ENCODE peak calls at places on chromosomes 3 and 15, in four cellular contexts. One of them, this sample, is unnamed.

GRCh38 chr3:64248247-64248646 is 23.0 kb upstream of the PRICKLE2 start:
- DNase-seq in cardiac muscle cell: no peak
- DNase-seq in GM20000: no peak
- DNase-seq in stomach: no peak
- DNase-seq in this sample: no peak

GRCh38 chr15:89332446-89332845 is 2.2 kb downstream of the POLG start:
- DNase-seq in GM20000: peak
- DNase-seq in stomach: no peak
- DNase-seq in cardiac muscle cell: peak
- DNase-seq in this sample: no peak

GRCh38 chr15:63339836-63340235 is 41.8 kb downstream of the CA12 start:
- DNase-seq in cardiac muscle cell: no peak
- DNase-seq in stomach: no peak
- DNase-seq in GM20000: no peak
- DNase-seq in this sample: no peak

GRCh38 chr3:47523310-47524073 is 10.0 kb upstream of the ELP6 start:
- DNase-seq in stomach: no peak
- DNase-seq in GM20000: no peak
- DNase-seq in cardiac muscle cell: no peak
- DNase-seq in this sample: no peak

GRCh38 chr3:108297636-108298035 is 1.3 kb downstream of the HHLA2 start:
- DNase-seq in cardiac muscle cell: peak
- DNase-seq in stomach: peak
- DNase-seq in GM20000: no peak
- DNase-seq in this sample: no peak

GRCh38 chr15:56568466-56569167 is 103.7 kb upstream of the MNS1 start:
- DNase-seq in GM20000: no peak
- DNase-seq in stomach: no peak
- DNase-seq in cardiac muscle cell: no peak
- DNase-seq in this sample: no peak

GRCh38 chr3:42652611-42653302 is 740 bp upstream of the ZBTB47 start:
- DNase-seq in stomach: peak
- DNase-seq in cardiac muscle cell: no peak
- DNase-seq in GM20000: peak
- DNase-seq in this sample: peak

GRCh38 chr3:58241321-58242044 is 3.9 kb downstream of the ABHD6 start:
- DNase-seq in stomach: no peak
- DNase-seq in cardiac muscle cell: no peak
- DNase-seq in GM20000: no peak
- DNase-seq in this sample: no peak

GRCh38 chr15:39704235-39704634 is 78.4 kb downstream of the FSIP1 start:
- DNase-seq in stomach: no peak
- DNase-seq in GM20000: no peak
- DNase-seq in cardiac muscle cell: no peak
- DNase-seq in this sample: no peak

GRCh38 chr3:179027326-179027900 is 44.2 kb downstream of the ZMAT3 start:
- DNase-seq in cardiac muscle cell: no peak
- DNase-seq in GM20000: no peak
- DNase-seq in stomach: no peak
- DNase-seq in this sample: no peak

GRCh38 chr3:8509961-8510360 is 8.3 kb downstream of the LMCD1 start:
- DNase-seq in cardiac muscle cell: no peak
- DNase-seq in stomach: no peak
- DNase-seq in GM20000: no peak
- DNase-seq in this sample: no peak

GRCh38 chr3:99114565-99115291 is 213.2 kb upstream of the DCBLD2 start:
- DNase-seq in cardiac muscle cell: peak
- DNase-seq in stomach: no peak
- DNase-seq in GM20000: peak
- DNase-seq in this sample: no peak
- TF ChIP-seq CTCF in cardiac muscle cell: peak
- TF ChIP-seq CTCF in stomach: no peak
- TF ChIP-seq CTCF in GM20000: peak
- TF ChIP-seq CTCF in this sample: peak

GRCh38 chr3:125374996-125375941 is at the start of gene ZNF148:
- DNase-seq in GM20000: peak
- DNase-seq in stomach: peak
- DNase-seq in cardiac muscle cell: peak
- DNase-seq in this sample: peak
- TF ChIP-seq CTCF in GM20000: no peak
- TF ChIP-seq CTCF in stomach: no peak
- TF ChIP-seq CTCF in cardiac muscle cell: peak
- TF ChIP-seq CTCF in this sample: no peak

DNA sequence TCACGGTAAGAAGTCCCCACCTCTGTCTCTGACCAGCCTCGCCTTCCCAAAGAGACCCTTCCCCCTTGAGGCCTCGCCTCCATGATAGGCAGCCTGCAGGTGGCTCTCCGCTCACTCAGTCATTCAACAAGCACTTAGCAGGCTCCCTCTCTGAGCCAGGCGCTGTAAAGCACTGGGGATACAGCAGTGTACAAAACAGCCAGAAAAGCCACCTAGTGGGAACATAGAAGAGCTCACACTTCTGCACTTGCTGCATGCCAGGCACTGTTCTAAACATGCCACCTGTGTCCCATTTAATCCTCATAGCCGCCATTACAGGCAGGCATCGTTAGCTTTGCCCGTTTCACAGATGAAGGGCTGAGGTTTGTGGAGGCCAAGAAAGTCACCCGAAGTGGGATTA is 56.0 kb downstream of the SEMA3G start:
- DNase-seq in stomach: no peak
- DNase-seq in cardiac muscle cell: no peak
- DNase-seq in GM20000: no peak
- DNase-seq in this sample: no peak
- TF ChIP-seq CTCF in stomach: no peak
- TF ChIP-seq CTCF in cardiac muscle cell: no peak
- TF ChIP-seq CTCF in GM20000: no peak
- TF ChIP-seq CTCF in this sample: no peak

GRCh38 chr15:66928784-66929183 is 136.6 kb upstream of the SMAD3 start:
- DNase-seq in GM20000: no peak
- DNase-seq in cardiac muscle cell: no peak
- DNase-seq in stomach: no peak
- DNase-seq in this sample: no peak
- TF ChIP-seq CTCF in GM20000: no peak
- TF ChIP-seq CTCF in cardiac muscle cell: no peak
- TF ChIP-seq CTCF in stomach: no peak
- TF ChIP-seq CTCF in this sample: no peak

This sample was measured in GM10248.